ENCODE peak calls at places on chromosomes 5 and 9, in four cellular contexts. Y is fibroblast of pulmonary artery, C is lung, E is lower lobe of right lung. K is an unnamed sample.

GRCh38 chr9:84317563-84317962 is 23.0 kb downstream of the SLC28A3 start:
- DNase-seq in C (no peak), Y (no peak), E (no peak), K (no peak)

GRCh38 chr5:133401731-133402347 is 210.5 kb downstream of the FSTL4 start:
- DNase-seq in Y (no peak), C (peak; percentile 18), E (no peak), K (no peak)

GRCh38 chr5:80153586-80154126 is 102.2 kb downstream of the SERINC5 start:
- DNase-seq in Y (no peak), E (no peak), C (no peak), K (no peak)

GRCh38 chr5:147578228-147579024 is 68.6 kb upstream of the DPYSL3 start:
- DNase-seq in Y (peak; percentile 82), E (no peak), C (no peak), K (peak; percentile 71)

GRCh38 chr5:143129910-143130703 is 273.4 kb downstream of the NR3C1 start:
- DNase-seq in E (no peak), C (no peak), Y (no peak), K (no peak)

GRCh38 chr9:100014846-100015245 is 84.0 kb downstream of the ERP44 start:
- DNase-seq in C (no peak), Y (no peak), E (no peak), K (no peak)

GRCh38 chr9:81083821-81084512 is 605.4 kb downstream of the TLE1 start:
- DNase-seq in Y (peak; percentile 53), E (no peak), C (no peak), K (peak; percentile 62)

GRCh38 chr9:123998970-123999621 is 12.5 kb upstream of the LHX2 start:
- DNase-seq in Y (no peak), C (no peak), E (no peak), K (no peak)

GRCh38 chr9:121772600-121773285 is 121.3 kb downstream of the DAB2IP start:
- DNase-seq in C (no peak), Y (no peak), E (peak; percentile 47), K (no peak)

GRCh38 chr9:124779368-124780059 is 2.6 kb downstream of the OLFML2A start:
- DNase-seq in Y (peak; percentile 85), C (no peak), E (no peak), K (peak; percentile 95)

GRCh38 chr5:154474267-154474956 is 3.6 kb downstream of the HAND1 start:
- DNase-seq in C (no peak), E (no peak), Y (no peak), K (no peak)

GRCh38 chr9:70439991-70440706 is 25.7 kb upstream of the KLF9 start:
- DNase-seq in C (no peak), Y (peak; percentile 32), E (no peak), K (peak; percentile 70)

GRCh38 chr5:169001392-169001791 is 299.5 kb downstream of the SLIT3 start:
- DNase-seq in C (no peak), Y (no peak), E (no peak), K (no peak)

GRCh38 chr5:7926296-7926695 is 57.3 kb downstream of the MTRR start:
- DNase-seq in Y (peak; percentile 62), C (no peak), E (no peak), K (peak; percentile 99)

GRCh38 chr5:148792649-148793048 is 33.8 kb upstream of the ADRB2 start:
- DNase-seq in E (no peak), Y (no peak), C (no peak), K (no peak)

GRCh38 chr9:10274983-10275382 is 337.8 kb downstream of the PTPRD start:
- DNase-seq in E (no peak), C (no peak), Y (no peak), K (peak; percentile 6)

GRCh38 chr9:97038551-97038908 is 412 bp downstream of the CTSV start:
- DNase-seq in Y (no peak), C (no peak), E (no peak), K (no peak)

GRCh38 chr9:35696520-35697215 is 6.9 kb upstream of the TPM2 start:
- DNase-seq in C (peak; percentile 55), Y (peak; percentile 63), E (peak; percentile 61), K (peak; percentile 53)

GRCh38 chr9:16217933-16218830 is 652.3 kb downstream of the BNC2 start:
- DNase-seq in E (no peak), Y (peak; percentile 23), C (no peak), K (peak; percentile 61)

GRCh38 chr9:94591876-94592275 is 1.7 kb downstream of the FBP2 start:
- DNase-seq in Y (no peak), C (no peak), E (no peak), K (no peak)

GRCh38 chr9:68509689-68510088 is 31.0 kb downstream of the TMEM252 start:
- DNase-seq in E (no peak), Y (no peak), C (no peak), K (no peak)

GRCh38 chr5:106094128-106094726 is 1576.5 kb downstream of the EFNA5 start:
- DNase-seq in E (no peak), Y (peak; percentile 26), C (no peak), K (peak; percentile 27)

GRCh38 chr5:105828855-105829254 is 1841.9 kb downstream of the EFNA5 start:
- DNase-seq in C (no peak), Y (no peak), E (no peak), K (no peak)

GRCh38 chr5:167861134-167861930 is 430.1 kb upstream of the WWC1 start:
- DNase-seq in Y (peak; percentile 39), E (no peak), C (no peak), K (peak; percentile 10)

GRCh38 chr5:103657301-103657700 is 94.7 kb upstream of the NUDT12 start:
- DNase-seq in C (no peak), E (no peak), Y (no peak), K (no peak)

GRCh38 chr9:2043881-2044462 is 28.8 kb downstream of the SMARCA2 start:
- DNase-seq in Y (no peak), C (no peak), E (no peak), K (no peak)

GRCh38 chr9:2043243-2043642 is 28.1 kb downstream of the SMARCA2 start:
- DNase-seq in E (no peak), Y (no peak), C (no peak), K (no peak)

GRCh38 chr9:2047916-2048315 is 32.8 kb downstream of the SMARCA2 start:
- DNase-seq in C (no peak), Y (no peak), E (no peak), K (no peak)

GRCh38 chr9:2050236-2050635 is 35.1 kb downstream of the SMARCA2 start:
- DNase-seq in E (no peak), Y (no peak), C (no peak), K (no peak)

DNA sequence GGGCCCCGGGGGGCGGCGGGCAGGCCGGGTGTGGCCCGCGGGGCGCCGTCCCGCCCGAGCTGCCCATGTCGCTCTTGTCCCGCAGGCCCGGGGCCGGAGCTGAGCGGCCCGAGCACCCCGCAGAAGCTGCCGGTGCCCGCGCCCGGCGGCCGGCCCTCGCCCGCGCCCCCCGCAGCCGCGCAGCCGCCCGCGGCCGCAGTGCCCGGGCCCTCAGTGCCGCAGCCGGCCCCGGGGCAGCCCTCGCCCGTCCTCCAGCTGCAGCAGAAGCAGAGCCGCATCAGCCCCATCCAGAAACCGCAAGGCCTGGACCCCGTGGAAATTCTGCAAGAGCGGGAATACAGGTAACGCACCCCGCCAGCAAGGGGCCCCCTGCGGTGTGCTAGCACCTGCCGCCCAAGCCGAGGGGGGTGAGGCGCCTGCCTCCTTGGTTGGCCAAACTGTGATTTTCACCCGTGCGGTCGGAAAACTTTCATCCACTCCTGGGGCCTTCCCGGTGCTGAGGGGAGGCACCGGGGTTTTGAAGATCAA is 32.1 kb downstream of the SMARCA2 start:
- DNase-seq in C (no peak), E (no peak), Y (no peak), K (no peak)
- H3K4me3 ChIP-seq in C (no peak overlapping the region), E (no peak overlapping the region), Y (no peak overlapping the region), K (no peak overlapping the region)

GRCh38 chr5:93088566-93088965 is 492.5 kb downstream of the NR2F1-AS1 start:
- DNase-seq in E (no peak), Y (no peak), C (no peak), K (no peak)

GRCh38 chr5:93090698-93091097 is 490.3 kb downstream of the NR2F1-AS1 start:
- DNase-seq in C (no peak), E (no peak), Y (no peak), K (no peak)

GRCh38 chr5:93096561-93096960 is 484.5 kb downstream of the NR2F1-AS1 start:
- DNase-seq in E (no peak), Y (no peak), C (no peak), K (no peak)

GRCh38 chr5:93088997-93089396 is 492.0 kb downstream of the NR2F1-AS1 start:
- DNase-seq in E (no peak), C (no peak), Y (no peak), K (peak; percentile 33)

GRCh38 chr5:93092349-93093105 is 488.5 kb downstream of the NR2F1-AS1 start:
- DNase-seq in Y (peak; percentile 78), E (no peak), C (no peak), K (peak; percentile 63)
- TF ChIP-seq CTCF in Y (peak; percentile 53), E (no peak), C (no peak), K (peak; percentile 53)

GRCh38 chr5:107388111-107388861 is 282.5 kb downstream of the EFNA5 start:
- DNase-seq in E (no peak), Y (peak; percentile 85), C (no peak), K (peak; percentile 96)
- H3K4me3 ChIP-seq in E (no peak overlapping the region), Y (no peak overlapping the region), C (no peak overlapping the region), K (no peak overlapping the region)

DNA sequence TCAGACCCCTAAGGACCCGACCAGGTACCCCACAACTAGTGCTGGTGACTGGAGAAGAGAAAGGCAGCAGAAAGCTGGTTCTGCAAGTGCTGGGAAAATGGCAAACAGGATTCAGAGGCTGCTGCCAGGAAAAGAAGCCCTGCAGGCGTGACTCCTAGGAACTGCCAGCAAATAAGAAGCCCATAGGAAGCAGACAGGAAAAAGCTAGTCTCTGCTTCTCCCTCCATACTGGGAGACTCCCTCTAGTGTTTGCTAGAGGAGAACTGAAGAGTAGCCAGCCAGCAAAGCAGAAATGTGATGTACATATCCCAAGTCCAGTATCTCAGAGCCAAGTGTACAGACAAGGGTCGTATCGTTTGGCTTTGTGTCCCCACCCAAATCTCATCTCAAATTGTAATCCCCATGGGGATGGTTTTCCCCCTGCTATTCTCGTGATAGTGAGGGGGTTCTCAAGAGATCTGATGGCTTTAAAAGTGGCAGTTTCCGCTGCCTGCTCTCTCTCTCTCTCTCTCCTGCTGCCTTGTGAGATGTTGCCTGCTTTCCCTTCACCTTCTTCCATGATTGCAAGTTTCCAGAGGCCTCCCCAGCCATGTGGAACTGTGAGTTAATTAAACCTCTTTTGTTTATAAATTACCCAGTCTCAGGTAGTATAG is 38.1 kb upstream of the TUSC1 start:
- DNase-seq in Y (peak; percentile 84), C (no peak), E (no peak), K (peak; percentile 60)
- TF ChIP-seq CTCF in Y (peak; percentile 90), C (no peak), E (peak; percentile 39), K (peak; percentile 56)

GRCh38 chr5:177447066-177447610 is 524 bp downstream of the PRR7 start:
- DNase-seq in C (no peak), E (peak; percentile 67), Y (peak; percentile 36), K (peak; percentile 36)
- H3K4me3 ChIP-seq in C (no peak overlapping the region), E (peak overlapping the region; percentile 58), Y (peak overlapping the region; percentile 60), K (peak overlapping the region; percentile 46)

GRCh38 chr5:17241635-17242034 is 24.2 kb downstream of the BASP1 start:
- DNase-seq in E (no peak), Y (no peak), C (no peak), K (no peak)
- TF ChIP-seq CTCF in E (no peak), Y (no peak), C (no peak), K (no peak)

K was measured in fibroblast of mammary gland.